ENCODE peak calls at places on chromosome 20, in seven cellular contexts. D is AG08395, H is hypothalamus, Z is PC-3, X is B cell, P is mucosa of descending colon, V is astrocyte of the spinal cord. F is an unnamed sample.
A peak's percentile ranks its signal among the peaks of the same experiment; 100 is the strongest.

GRCh38 chr20:17498641-17499040 is 32.5 kb downstream of the BFSP1 start:
- DNase-seq in D (no peak), H (no peak), Z (no peak), X (no peak), P (no peak), V (no peak), F (no peak)

GRCh38 chr20:46243707-46244628 is 64.3 kb downstream of the CDH22 start:
- DNase-seq in D (peak; percentile 50), H (no peak), Z (no peak), X (no peak), P (no peak), V (no peak), F (peak; percentile 41)

GRCh38 chr20:20761302-20761701 is 48.9 kb upstream of the RALGAPA2 start:
- DNase-seq in D (no peak), H (no peak), Z (no peak), X (no peak), P (no peak), V (no peak), F (no peak)

GRCh38 chr20:19692685-19693119 is 65.4 kb upstream of the RIN2 start:
- DNase-seq in D (peak; percentile 51), H (no peak), Z (peak; percentile 82), X (peak; percentile 76), P (peak; percentile 77), V (peak; percentile 65), F (peak; percentile 56)

GRCh38 chr20:52731086-52731485 is 241.1 kb upstream of the TSHZ2 start:
- DNase-seq in D (no peak), H (no peak), Z (no peak), X (no peak), P (no peak), V (no peak), F (peak; percentile 72)

GRCh38 chr20:24045621-24046020 is 57.0 kb upstream of the GGTLC1 start:
- DNase-seq in D (no peak), H (no peak), Z (no peak), X (no peak), P (no peak), V (no peak), F (no peak)

GRCh38 chr20:33065785-33066184 is 12.1 kb downstream of the BPIFB3 start:
- DNase-seq in D (no peak), H (no peak), Z (no peak), X (no peak), P (no peak), V (no peak), F (no peak)

GRCh38 chr20:63172726-63173125 is 43.2 kb downstream of the YTHDF1 start:
- DNase-seq in D (no peak), H (no peak), Z (peak; percentile 15), X (no peak), P (no peak), V (no peak), F (no peak)

GRCh38 chr20:51800132-51800721 is 2.1 kb downstream of the SALL4 start:
- DNase-seq in D (peak; percentile 64), H (peak; percentile 38), Z (peak; percentile 92), X (peak; percentile 61), P (peak; percentile 80), V (peak; percentile 19), F (peak; percentile 55)

GRCh38 chr20:64131406-64131805 is 24.0 kb upstream of the NPBWR2 start:
- DNase-seq in D (peak; percentile 53), H (no peak), Z (peak; percentile 69), X (no peak), P (no peak), V (no peak), F (peak; percentile 57)

GRCh38 chr20:25541676-25542075 is 43.7 kb downstream of the NINL start:
- DNase-seq in D (peak; percentile 40), H (no peak), Z (no peak), X (no peak), P (no peak), V (peak; percentile 38), F (no peak)

GRCh38 chr20:64119681-64120341 is 12.4 kb upstream of the NPBWR2 start:
- DNase-seq in D (no peak), H (no peak), Z (no peak), X (no peak), P (no peak), V (no peak), F (no peak)

GRCh38 chr20:5642155-5642981 is 107.8 kb upstream of the SHLD1 start:
- DNase-seq in D (peak; percentile 46), H (no peak), Z (no peak), X (no peak), P (no peak), V (peak; percentile 51), F (peak; percentile 86)

GRCh38 chr20:6767166-6767535 is 335 bp upstream of the BMP2 start:
- DNase-seq in D (no peak), H (no peak), Z (no peak), X (no peak), P (no peak), V (no peak), F (no peak)